ENCODE peak calls at places on chromosomes 1 and 21, in nine cellular contexts. One of them, this sample, is unnamed.

GRCh38 chr1:197838836-197839235 is 63.6 kb upstream of the DENND1B start:
- DNase-seq in amygdala: no peak
- DNase-seq in pons: no peak
- DNase-seq in caudate nucleus: no peak
- DNase-seq in KBM-7: peak; percentile 49
- DNase-seq in suprapubic skin: no peak
- DNase-seq in neural progenitor cell: no peak
- DNase-seq in heart left ventricle: no peak
- DNase-seq in stimulated activated CD8-positive, alpha-beta memory T cell treated with anti-CD3 and anti-CD28 coated beads, Interleukin-7, amount 100 ng/mL, for 1 hour: no peak
- DNase-seq in this sample: no peak

GRCh38 chr1:106232128-106232527 is 824.3 kb upstream of the PRMT6 start:
- DNase-seq in amygdala: no peak
- DNase-seq in pons: no peak
- DNase-seq in caudate nucleus: no peak
- DNase-seq in KBM-7: no peak
- DNase-seq in suprapubic skin: no peak
- DNase-seq in neural progenitor cell: no peak
- DNase-seq in heart left ventricle: no peak
- DNase-seq in stimulated activated CD8-positive, alpha-beta memory T cell treated with anti-CD3 and anti-CD28 coated beads, Interleukin-7, amount 100 ng/mL, for 1 hour: no peak
- DNase-seq in this sample: no peak

GRCh38 chr21:31566061-31566460 is 93.4 kb upstream of the SOD1 start:
- DNase-seq in amygdala: no peak
- DNase-seq in pons: peak; percentile 54
- DNase-seq in caudate nucleus: no peak
- DNase-seq in KBM-7: no peak
- DNase-seq in suprapubic skin: no peak
- DNase-seq in neural progenitor cell: no peak
- DNase-seq in heart left ventricle: no peak
- DNase-seq in stimulated activated CD8-positive, alpha-beta memory T cell treated with anti-CD3 and anti-CD28 coated beads, Interleukin-7, amount 100 ng/mL, for 1 hour: no peak
- DNase-seq in this sample: no peak

GRCh38 chr1:62728963-62729362 is 40.8 kb upstream of the DOCK7 start:
- DNase-seq in amygdala: no peak
- DNase-seq in pons: no peak
- DNase-seq in caudate nucleus: no peak
- DNase-seq in KBM-7: no peak
- DNase-seq in suprapubic skin: no peak
- DNase-seq in neural progenitor cell: peak; percentile 45
- DNase-seq in heart left ventricle: no peak
- DNase-seq in stimulated activated CD8-positive, alpha-beta memory T cell treated with anti-CD3 and anti-CD28 coated beads, Interleukin-7, amount 100 ng/mL, for 1 hour: no peak
- DNase-seq in this sample: no peak

GRCh38 chr1:230972855-230973271 is 5.8 kb downstream of the TTC13 start:
- DNase-seq in amygdala: no peak
- DNase-seq in pons: peak; percentile 42
- DNase-seq in caudate nucleus: no peak
- DNase-seq in KBM-7: peak; percentile 79
- DNase-seq in suprapubic skin: no peak
- DNase-seq in neural progenitor cell: no peak
- DNase-seq in heart left ventricle: no peak
- DNase-seq in stimulated activated CD8-positive, alpha-beta memory T cell treated with anti-CD3 and anti-CD28 coated beads, Interleukin-7, amount 100 ng/mL, for 1 hour: no peak
- DNase-seq in this sample: no peak

GRCh38 chr1:53622531-53622930 is 116.4 kb downstream of the GLIS1 start:
- DNase-seq in amygdala: no peak
- DNase-seq in pons: no peak
- DNase-seq in caudate nucleus: no peak
- DNase-seq in KBM-7: no peak
- DNase-seq in suprapubic skin: peak; percentile 16
- DNase-seq in neural progenitor cell: no peak
- DNase-seq in heart left ventricle: no peak
- DNase-seq in stimulated activated CD8-positive, alpha-beta memory T cell treated with anti-CD3 and anti-CD28 coated beads, Interleukin-7, amount 100 ng/mL, for 1 hour: no peak
- DNase-seq in this sample: peak; percentile 40

GRCh38 chr1:178052650-178053461 is 41.0 kb upstream of the RASAL2 start:
- DNase-seq in amygdala: no peak
- DNase-seq in pons: no peak
- DNase-seq in caudate nucleus: no peak
- DNase-seq in KBM-7: no peak
- DNase-seq in suprapubic skin: no peak
- DNase-seq in neural progenitor cell: peak; percentile 43
- DNase-seq in heart left ventricle: peak; percentile 33
- DNase-seq in stimulated activated CD8-positive, alpha-beta memory T cell treated with anti-CD3 and anti-CD28 coated beads, Interleukin-7, amount 100 ng/mL, for 1 hour: no peak
- DNase-seq in this sample: no peak

GRCh38 chr1:209354111-209354839 is 229.2 kb upstream of the CAMK1G start:
- DNase-seq in amygdala: peak; percentile 45
- DNase-seq in pons: peak; percentile 88
- DNase-seq in caudate nucleus: peak; percentile 73
- DNase-seq in KBM-7: peak; percentile 69
- DNase-seq in suprapubic skin: no peak
- DNase-seq in neural progenitor cell: peak; percentile 94
- DNase-seq in heart left ventricle: peak; percentile 75
- DNase-seq in stimulated activated CD8-positive, alpha-beta memory T cell treated with anti-CD3 and anti-CD28 coated beads, Interleukin-7, amount 100 ng/mL, for 1 hour: no peak
- DNase-seq in this sample: no peak

GRCh38 chr1:206002833-206003532 is at the start of gene RAB7B:
- DNase-seq in amygdala: peak; percentile 28
- DNase-seq in pons: no peak
- DNase-seq in caudate nucleus: no peak
- DNase-seq in KBM-7: no peak
- DNase-seq in suprapubic skin: peak; percentile 89
- DNase-seq in neural progenitor cell: no peak
- DNase-seq in heart left ventricle: peak; percentile 37
- DNase-seq in stimulated activated CD8-positive, alpha-beta memory T cell treated with anti-CD3 and anti-CD28 coated beads, Interleukin-7, amount 100 ng/mL, for 1 hour: no peak
- DNase-seq in this sample: peak; percentile 84

GRCh38 chr1:1777950-1778826 is at the start of gene NADK:
- DNase-seq in amygdala: no peak
- DNase-seq in pons: peak; percentile 36
- DNase-seq in caudate nucleus: peak; percentile 27
- DNase-seq in KBM-7: no peak
- DNase-seq in suprapubic skin: no peak
- DNase-seq in neural progenitor cell: peak; percentile 88
- DNase-seq in heart left ventricle: peak; percentile 66
- DNase-seq in stimulated activated CD8-positive, alpha-beta memory T cell treated with anti-CD3 and anti-CD28 coated beads, Interleukin-7, amount 100 ng/mL, for 1 hour: peak; percentile 52
- DNase-seq in this sample: no peak

GRCh38 chr21:46002841-46003574 is 21.4 kb downstream of the COL6A1 start:
- DNase-seq in amygdala: no peak
- DNase-seq in pons: no peak
- DNase-seq in caudate nucleus: no peak
- DNase-seq in KBM-7: no peak
- DNase-seq in suprapubic skin: no peak
- DNase-seq in neural progenitor cell: no peak
- DNase-seq in heart left ventricle: no peak
- DNase-seq in stimulated activated CD8-positive, alpha-beta memory T cell treated with anti-CD3 and anti-CD28 coated beads, Interleukin-7, amount 100 ng/mL, for 1 hour: no peak
- DNase-seq in this sample: peak; percentile 64

This sample was measured in coronary artery.